ENCODE peak calls at places on chromosomes 16 and 17, in six cellular contexts. C is Daoy; B is EH; V is colonic mucosa; O is HAP-1; T is CD4-positive, CD25-positive, alpha-beta regulatory T cell. P is an unnamed sample.

GRCh38 chr17:9174779-9175574 is 153.7 kb downstream of the NTN1 start:
- DNase-seq in O (no peak), T (no peak), V (no peak), C (no peak), B (no peak), P (no peak)

GRCh38 chr16:84461029-84461415 is 43.4 kb downstream of the MEAK7 start:
- DNase-seq in B (no peak), T (no peak), C (no peak), V (no peak), O (no peak), P (no peak)

GRCh38 chr17:76005263-76006149 is 4.9 kb downstream of the CDK3 start:
- DNase-seq in B (peak), C (peak), V (peak), T (peak), O (peak), P (peak)

GRCh38 chr17:40307001-40307690 is 1.8 kb upstream of the RARA start:
- DNase-seq in C (peak), O (no peak), T (no peak), B (peak), V (peak), P (no peak)

GRCh38 chr16:28863929-28864886 is 565 bp downstream of the SH2B1 start:
- DNase-seq in C (peak), O (no peak), T (peak), V (peak), B (peak), P (no peak)

GRCh38 chr17:76855105-76855504 is 13.1 kb upstream of the MGAT5B start:
- DNase-seq in V (no peak), T (no peak), B (no peak), C (no peak), O (no peak), P (no peak)

GRCh38 chr16:19008770-19009169 is 25.0 kb downstream of the TMC7 start:
- DNase-seq in B (peak), O (no peak), V (no peak), C (no peak), T (no peak), P (no peak)

GRCh38 chr17:9274119-9274445 is 252.8 kb downstream of the NTN1 start:
- DNase-seq in B (no peak), O (no peak), V (no peak), C (no peak), T (peak), P (no peak)

GRCh38 chr16:17885659-17886200 is 415.0 kb upstream of the XYLT1 start:
- DNase-seq in O (no peak), B (no peak), C (no peak), V (no peak), T (no peak), P (no peak)

GRCh38 chr17:51739245-51739886 is 419.1 kb downstream of the CA10 start:
- DNase-seq in C (no peak), T (no peak), O (no peak), B (no peak), V (no peak), P (no peak)

GRCh38 chr17:81428121-81428515 is 32.9 kb downstream of the BAHCC1 start:
- DNase-seq in C (peak), B (no peak), T (no peak), O (no peak), V (no peak), P (no peak)

GRCh38 chr16:74073471-74073870 is 223.1 kb upstream of the PSMD7 start:
- DNase-seq in C (peak), O (no peak), T (no peak), B (no peak), V (no peak), P (no peak)

GRCh38 chr16:80084614-80085013 is 456.2 kb upstream of the DYNLRB2 start:
- DNase-seq in O (peak), C (peak), T (peak), B (peak), V (peak), P (no peak)

GRCh38 chr16:86824751-86825310 is 246.5 kb downstream of the FOXL1 start:
- DNase-seq in C (peak), T (no peak), B (no peak), V (no peak), O (no peak), P (no peak)

GRCh38 chr16:67760206-67760605 is 41.1 kb upstream of the GFOD2 start:
- DNase-seq in O (no peak), B (no peak), C (no peak), V (no peak), T (peak), P (no peak)

GRCh38 chr17:77427471-77427991 is 286.8 kb downstream of the SEC14L1 start:
- DNase-seq in V (no peak), B (peak), C (peak), O (no peak), T (no peak), P (no peak)

GRCh38 chr16:75227361-75228142 is 8.8 kb downstream of the CTRB1 start:
- DNase-seq in O (no peak), B (no peak), T (no peak), V (peak), C (no peak), P (no peak)

GRCh38 chr17:15480209-15480608 is 12.8 kb upstream of the CDRT4 start:
- DNase-seq in C (no peak), O (no peak), T (no peak), V (no peak), B (no peak), P (no peak)

GRCh38 chr17:31829649-31830048 is 29.4 kb downstream of the COPRS start:
- DNase-seq in C (no peak), T (no peak), O (no peak), V (no peak), B (no peak), P (no peak)

GRCh38 chr17:9021158-9021984 is at the start of gene NTN1:
- DNase-seq in T (peak), V (peak), C (peak), O (peak), B (peak), P (peak)

P was measured in T-helper 17 cell.